ENCODE peak calls at places on chromosomes 6 and 20, in eight cellular contexts. K, L, F, P, B, R, U and G are unnamed samples.

GRCh38 chr20:41748051-41748450 is 129.9 kb upstream of the CHD6 start:
- DNase-seq in K (no peak), L (no peak), F (no peak), P (no peak), B (no peak), R (no peak), U (no peak), G (no peak)

GRCh38 chr6:72890671-72891070 is 268.8 kb downstream of the KCNQ5 start:
- DNase-seq in K (no peak), L (no peak), F (no peak), P (peak), B (no peak), R (no peak), U (no peak), G (no peak)

GRCh38 chr20:57458400-57459160 is 66.4 kb downstream of the CTCFL start:
- DNase-seq in K (no peak), L (no peak), F (no peak), P (no peak), B (no peak), R (no peak), U (no peak), G (no peak)

GRCh38 chr6:33570806-33571636 is 9.1 kb downstream of the BAK1 start:
- DNase-seq in K (peak), L (peak), F (peak), P (peak), B (peak), R (peak), U (peak), G (peak)

GRCh38 chr6:108250240-108250866 is 10.5 kb downstream of the SNX3 start:
- DNase-seq in K (no peak), L (no peak), F (no peak), P (no peak), B (no peak), R (no peak), U (peak), G (no peak)

GRCh38 chr6:152295346-152295745 is 341.8 kb downstream of the SYNE1 start:
- DNase-seq in K (no peak), L (no peak), F (no peak), P (peak), B (no peak), R (no peak), U (peak), G (no peak)

GRCh38 chr6:149833651-149834050 is 30.5 kb downstream of the LRP11 start:
- DNase-seq in K (no peak), L (no peak), F (no peak), P (no peak), B (no peak), R (no peak), U (no peak), G (no peak)

GRCh38 chr20:46324960-46325703 is 16.8 kb upstream of the CDH22 start:
- DNase-seq in K (peak), L (no peak), F (peak), P (peak), B (no peak), R (no peak), U (peak), G (no peak)

GRCh38 chr6:163671791-163672190 is 257.3 kb downstream of the QKI start:
- DNase-seq in K (no peak), L (no peak), F (no peak), P (no peak), B (no peak), R (no peak), U (no peak), G (no peak)

GRCh38 chr6:33427585-33428218 is 7.8 kb downstream of the SYNGAP1 start:
- DNase-seq in K (peak), L (peak), F (no peak), P (peak), B (no peak), R (no peak), U (peak), G (no peak)

GRCh38 chr20:31951203-31951529 is 680 bp downstream of the PDRG1 start:
- DNase-seq in K (no peak), L (no peak), F (no peak), P (no peak), B (no peak), R (no peak), U (no peak), G (no peak)

GRCh38 chr20:23508896-23509579 is 18.1 kb downstream of the CST8 start:
- DNase-seq in K (no peak), L (no peak), F (no peak), P (no peak), B (no peak), R (no peak), U (peak), G (no peak)

GRCh38 chr6:8029243-8029870 is 34.8 kb downstream of the BLOC1S5 start:
- DNase-seq in K (no peak), L (no peak), F (no peak), P (peak), B (no peak), R (no peak), U (no peak), G (no peak)

GRCh38 chr20:10665791-10666190 is 8.0 kb downstream of the JAG1 start:
- DNase-seq in K (peak), L (no peak), F (no peak), P (no peak), B (no peak), R (no peak), U (peak), G (no peak)

GRCh38 chr6:44805239-44805849 is 417.8 kb downstream of the CDC5L start:
- DNase-seq in K (no peak), L (no peak), F (no peak), P (peak), B (no peak), R (no peak), U (peak), G (no peak)

GRCh38 chr20:2871555-2872303 is 1.6 kb upstream of the PTPRA start:
- DNase-seq in K (no peak), L (no peak), F (no peak), P (no peak), B (no peak), R (no peak), U (no peak), G (no peak)

GRCh38 chr20:47686545-47686944 is 98.7 kb downstream of the SULF2 start:
- DNase-seq in K (no peak), L (no peak), F (peak), P (no peak), B (no peak), R (no peak), U (peak), G (no peak)

GRCh38 chr6:158020272-158020711 is 38.6 kb downstream of the SYNJ2 start:
- DNase-seq in K (no peak), L (peak), F (no peak), P (no peak), B (no peak), R (no peak), U (no peak), G (no peak)

GRCh38 chr6:110712238-110712637 is 103.0 kb downstream of the CDK19 start:
- DNase-seq in K (no peak), L (no peak), F (no peak), P (no peak), B (no peak), R (no peak), U (no peak), G (no peak)

GRCh38 chr6:112155900-112156299 is 68.5 kb downstream of the FAM229B start:
- DNase-seq in K (no peak), L (no peak), F (no peak), P (no peak), B (no peak), R (no peak), U (no peak), G (no peak)